ENCODE peak calls at places on chromosomes 3 and 15, in five cellular contexts. One of them, this sample, is unnamed.

GRCh38 chr15:29128671-29129070 is 141.0 kb downstream of the NSMCE3 start:
- DNase-seq in 8988T: no peak
- DNase-seq in NCI-H187 treated with DMSO at 0.1 percent for 48 hours: no peak
- DNase-seq in RWPE1: no peak
- DNase-seq in AML-193: no peak
- DNase-seq in this sample: no peak

GRCh38 chr3:159532577-159532976 is 456.1 kb upstream of the IL12A start:
- DNase-seq in RWPE1: no peak
- DNase-seq in 8988T: no peak
- DNase-seq in NCI-H187 treated with DMSO at 0.1 percent for 48 hours: no peak
- DNase-seq in AML-193: no peak
- DNase-seq in this sample: no peak

GRCh38 chr3:127449489-127450212 is 140.9 kb downstream of the TPRA1 start:
- DNase-seq in AML-193: no peak
- DNase-seq in NCI-H187 treated with DMSO at 0.1 percent for 48 hours: no peak
- DNase-seq in RWPE1: no peak
- DNase-seq in 8988T: no peak
- DNase-seq in this sample: no peak

GRCh38 chr3:177753498-177754155 is 556.3 kb upstream of the TBL1XR1 start:
- DNase-seq in 8988T: no peak
- DNase-seq in RWPE1: no peak
- DNase-seq in AML-193: no peak
- DNase-seq in NCI-H187 treated with DMSO at 0.1 percent for 48 hours: no peak
- DNase-seq in this sample: peak

GRCh38 chr3:115658337-115659181 is 35.2 kb downstream of the GAP43 start:
- DNase-seq in NCI-H187 treated with DMSO at 0.1 percent for 48 hours: peak
- DNase-seq in RWPE1: peak
- DNase-seq in 8988T: peak
- DNase-seq in AML-193: peak
- DNase-seq in this sample: peak

GRCh38 chr3:171640520-171641412 is 169.5 kb downstream of the PLD1 start:
- DNase-seq in RWPE1: no peak
- DNase-seq in 8988T: no peak
- DNase-seq in AML-193: no peak
- DNase-seq in NCI-H187 treated with DMSO at 0.1 percent for 48 hours: no peak
- DNase-seq in this sample: no peak

GRCh38 chr3:122975163-122975923 is 52.2 kb downstream of the SEMA5B start:
- DNase-seq in AML-193: peak
- DNase-seq in RWPE1: no peak
- DNase-seq in 8988T: no peak
- DNase-seq in NCI-H187 treated with DMSO at 0.1 percent for 48 hours: no peak
- DNase-seq in this sample: peak

GRCh38 chr3:69005071-69005816 is 8.2 kb downstream of the EOGT start:
- DNase-seq in AML-193: no peak
- DNase-seq in NCI-H187 treated with DMSO at 0.1 percent for 48 hours: no peak
- DNase-seq in RWPE1: no peak
- DNase-seq in 8988T: no peak
- DNase-seq in this sample: no peak

GRCh38 chr3:135238866-135239434 is 443.9 kb downstream of the EPHB1 start:
- DNase-seq in 8988T: no peak
- DNase-seq in AML-193: no peak
- DNase-seq in RWPE1: no peak
- DNase-seq in NCI-H187 treated with DMSO at 0.1 percent for 48 hours: no peak
- DNase-seq in this sample: no peak

GRCh38 chr3:37250435-37250834 is 76.1 kb upstream of the LRRFIP2 start:
- DNase-seq in NCI-H187 treated with DMSO at 0.1 percent for 48 hours: no peak
- DNase-seq in AML-193: no peak
- DNase-seq in RWPE1: no peak
- DNase-seq in 8988T: no peak
- DNase-seq in this sample: no peak

GRCh38 chr3:98966862-98967554 is 65.5 kb upstream of the DCBLD2 start:
- DNase-seq in RWPE1: peak
- DNase-seq in NCI-H187 treated with DMSO at 0.1 percent for 48 hours: no peak
- DNase-seq in 8988T: no peak
- DNase-seq in AML-193: no peak
- DNase-seq in this sample: no peak

GRCh38 chr15:78065284-78065872 is 12.1 kb downstream of the TBC1D2B start:
- DNase-seq in NCI-H187 treated with DMSO at 0.1 percent for 48 hours: no peak
- DNase-seq in 8988T: no peak
- DNase-seq in AML-193: peak
- DNase-seq in RWPE1: peak
- DNase-seq in this sample: peak

GRCh38 chr3:127439621-127440020 is 150.9 kb downstream of the TPRA1 start:
- DNase-seq in RWPE1: no peak
- DNase-seq in AML-193: no peak
- DNase-seq in NCI-H187 treated with DMSO at 0.1 percent for 48 hours: no peak
- DNase-seq in 8988T: no peak
- DNase-seq in this sample: no peak

GRCh38 chr3:88009066-88009465 is 49.7 kb downstream of the CGGBP1 start:
- DNase-seq in NCI-H187 treated with DMSO at 0.1 percent for 48 hours: no peak
- DNase-seq in 8988T: no peak
- DNase-seq in AML-193: no peak
- DNase-seq in RWPE1: no peak
- DNase-seq in this sample: no peak

GRCh38 chr15:67720556-67721175 is 104.6 kb upstream of the SKOR1 start:
- DNase-seq in NCI-H187 treated with DMSO at 0.1 percent for 48 hours: no peak
- DNase-seq in 8988T: no peak
- DNase-seq in RWPE1: no peak
- DNase-seq in AML-193: no peak
- DNase-seq in this sample: no peak

GRCh38 chr3:31533169-31533870 is 595 bp downstream of the STT3B start:
- DNase-seq in AML-193: no peak
- DNase-seq in NCI-H187 treated with DMSO at 0.1 percent for 48 hours: no peak
- DNase-seq in RWPE1: peak
- DNase-seq in 8988T: peak
- DNase-seq in this sample: peak

GRCh38 chr3:41198046-41198445 is 1.3 kb upstream of the CTNNB1 start:
- DNase-seq in RWPE1: no peak
- DNase-seq in NCI-H187 treated with DMSO at 0.1 percent for 48 hours: no peak
- DNase-seq in 8988T: no peak
- DNase-seq in AML-193: no peak
- DNase-seq in this sample: no peak

GRCh38 chr15:78308422-78309021 is 9.1 kb upstream of the SKIC8 start:
- DNase-seq in NCI-H187 treated with DMSO at 0.1 percent for 48 hours: no peak
- DNase-seq in 8988T: peak
- DNase-seq in AML-193: peak
- DNase-seq in RWPE1: peak
- DNase-seq in this sample: no peak

GRCh38 chr15:93152951-93153350 is 63.9 kb upstream of the RGMA start:
- DNase-seq in AML-193: no peak
- DNase-seq in RWPE1: no peak
- DNase-seq in 8988T: no peak
- DNase-seq in NCI-H187 treated with DMSO at 0.1 percent for 48 hours: no peak
- DNase-seq in this sample: no peak

GRCh38 chr3:165830746-165831145 is 6.5 kb downstream of the BCHE start:
- DNase-seq in 8988T: no peak
- DNase-seq in AML-193: no peak
- DNase-seq in RWPE1: no peak
- DNase-seq in NCI-H187 treated with DMSO at 0.1 percent for 48 hours: no peak
- DNase-seq in this sample: no peak

GRCh38 chr15:52011711-52012144 is 7.3 kb upstream of the MAPK6 start:
- DNase-seq in RWPE1: no peak
- DNase-seq in NCI-H187 treated with DMSO at 0.1 percent for 48 hours: no peak
- DNase-seq in 8988T: no peak
- DNase-seq in AML-193: no peak
- DNase-seq in this sample: no peak

GRCh38 chr3:190291994-190292584 is 30.2 kb downstream of the CLDN1 start:
- DNase-seq in AML-193: no peak
- DNase-seq in RWPE1: no peak
- DNase-seq in 8988T: no peak
- DNase-seq in NCI-H187 treated with DMSO at 0.1 percent for 48 hours: no peak
- DNase-seq in this sample: no peak

GRCh38 chr15:39392469-39393047 is 188.3 kb upstream of the THBS1 start:
- DNase-seq in AML-193: no peak
- DNase-seq in 8988T: no peak
- DNase-seq in RWPE1: no peak
- DNase-seq in NCI-H187 treated with DMSO at 0.1 percent for 48 hours: no peak
- DNase-seq in this sample: no peak

GRCh38 chr3:45986303-45986982 is 9.2 kb downstream of the FYCO1 start:
- DNase-seq in AML-193: no peak
- DNase-seq in RWPE1: peak
- DNase-seq in 8988T: no peak
- DNase-seq in NCI-H187 treated with DMSO at 0.1 percent for 48 hours: no peak
- DNase-seq in this sample: no peak

GRCh38 chr3:42749025-42749752 is 23.9 kb downstream of the CCDC13 start:
- DNase-seq in RWPE1: no peak
- DNase-seq in NCI-H187 treated with DMSO at 0.1 percent for 48 hours: no peak
- DNase-seq in AML-193: no peak
- DNase-seq in 8988T: no peak
- DNase-seq in this sample: no peak

GRCh38 chr3:150826466-150827282 is 63.7 kb upstream of the SIAH2 start:
- DNase-seq in 8988T: no peak
- DNase-seq in RWPE1: no peak
- DNase-seq in AML-193: no peak
- DNase-seq in NCI-H187 treated with DMSO at 0.1 percent for 48 hours: no peak
- DNase-seq in this sample: no peak

This sample was measured in aorta.